ENCODE peak calls at places on chromosome 12, in five cellular contexts. Q is left lung, Z is HepG2, T is neural progenitor cell, W is astrocyte. N is an unnamed sample.
A peak's percentile ranks its signal among the peaks of the same experiment; 100 is the strongest.

GRCh38 chr12:52285172-52285745 is 6.1 kb downstream of the KRT81 start:
- DNase-seq in Q (no peak), Z (no peak), T (no peak), W (peak; percentile 49), N (no peak)

GRCh38 chr12:77294016-77294415 is 228.6 kb upstream of the E2F7 start:
- DNase-seq in Q (no peak), Z (no peak), T (no peak), W (peak; percentile 50), N (no peak)

GRCh38 chr12:109518820-109519665 is 41.6 kb downstream of the UBE3B start:
- DNase-seq in Q (no peak), Z (peak; percentile 43), T (peak; percentile 73), W (peak; percentile 85), N (peak; percentile 52)

GRCh38 chr12:114355389-114356088 is 50.4 kb downstream of the TBX5 start:
- DNase-seq in Q (peak; percentile 43), Z (peak; percentile 23), T (peak; percentile 54), W (no peak), N (no peak)

GRCh38 chr12:6772331-6772695 is at the start of gene LAG3:
- DNase-seq in Q (no peak), Z (no peak), T (no peak), W (no peak), N (no peak)

GRCh38 chr12:5480218-5480952 is 48.5 kb downstream of the NTF3 start:
- DNase-seq in Q (no peak), Z (no peak), T (peak; percentile 87), W (no peak), N (no peak)

GRCh38 chr12:104736307-104736706 is 221.8 kb downstream of the SLC41A2 start:
- DNase-seq in Q (no peak), Z (no peak), T (no peak), W (peak; percentile 56), N (no peak)

GRCh38 chr12:104653730-104654328 is 197.1 kb downstream of the CHST11 start:
- DNase-seq in Q (no peak), Z (peak; percentile 13), T (peak; percentile 45), W (no peak), N (no peak)

GRCh38 chr12:24888813-24889212 is 60.1 kb downstream of the BCAT1 start:
- DNase-seq in Q (no peak), Z (no peak), T (no peak), W (no peak), N (no peak)

GRCh38 chr12:72349491-72349890 is 77.3 kb downstream of the TRHDE start:
- DNase-seq in Q (no peak), Z (no peak), T (no peak), W (no peak), N (no peak)

GRCh38 chr12:3658327-3659163 is 94.4 kb downstream of the CRACR2A start:
- DNase-seq in Q (no peak), Z (peak; percentile 36), T (peak; percentile 76), W (no peak), N (no peak)

GRCh38 chr12:64186789-64187188 is 35.3 kb downstream of the KICS2 start:
- DNase-seq in Q (no peak), Z (no peak), T (no peak), W (no peak), N (no peak)

GRCh38 chr12:132450391-132451171 is 39.4 kb upstream of the FBRSL1 start:
- DNase-seq in Q (peak; percentile 75), Z (no peak), T (no peak), W (no peak), N (no peak)
- TF ChIP-seq CTCF in Q (no peak), Z (no peak), T (no peak), W (no peak), N (no peak)

GRCh38 chr12:65605019-65605418 is 219.3 kb upstream of the HMGA2 start:
- DNase-seq in Q (no peak), Z (no peak), T (no peak), W (peak; percentile 33), N (no peak)

GRCh38 chr12:65606008-65606766 is 218.1 kb upstream of the HMGA2 start:
- DNase-seq in Q (no peak), Z (no peak), T (no peak), W (no peak), N (no peak)

GRCh38 chr12:65602191-65602578 is 222.1 kb upstream of the HMGA2 start:
- DNase-seq in Q (no peak), Z (no peak), T (no peak), W (peak; percentile 31), N (no peak)

GRCh38 chr12:65603428-65604351 is 220.6 kb upstream of the HMGA2 start:
- DNase-seq in Q (no peak), Z (no peak), T (peak; percentile 44), W (peak; percentile 98), N (peak; percentile 44)

DNA sequence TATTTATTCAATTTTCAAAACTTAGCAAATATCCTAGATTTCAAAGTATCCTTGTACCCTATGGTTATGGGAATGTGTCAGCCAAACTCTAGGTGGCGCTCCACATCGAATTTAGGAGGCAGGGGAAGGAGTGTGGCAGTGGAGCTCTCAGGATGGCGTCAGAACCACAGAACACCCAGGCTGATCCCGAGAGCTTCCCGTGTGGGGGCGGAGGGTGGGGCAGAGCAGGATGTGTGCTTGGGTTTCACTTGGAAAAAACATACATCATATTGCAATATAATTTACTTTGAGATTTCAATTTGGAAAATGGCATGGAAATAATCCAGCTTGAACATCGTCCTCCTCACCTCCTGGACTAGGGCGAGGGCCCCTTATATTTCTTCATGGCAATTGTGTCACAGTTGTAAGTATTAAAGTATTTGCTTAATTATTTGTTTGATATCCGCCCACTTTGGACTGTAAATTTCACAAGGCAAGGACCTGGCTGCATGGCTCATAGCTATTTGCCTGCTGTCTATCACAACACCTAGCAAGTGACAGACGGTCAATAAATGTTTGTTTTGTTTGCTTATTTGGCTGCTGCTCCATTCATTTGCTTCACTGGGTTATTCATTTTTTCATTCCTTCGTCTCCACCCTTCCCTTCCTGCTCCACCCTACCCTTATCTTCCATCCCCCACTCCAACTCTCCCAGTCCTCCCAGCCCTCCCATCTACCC is 221.5 kb upstream of the HMGA2 start:
- DNase-seq in Q (peak; percentile 52), Z (peak; percentile 62), T (peak; percentile 80), W (peak; percentile 88), N (peak; percentile 73)
- H3K4me3 ChIP-seq in Q (no peak overlapping the region), Z (no peak overlapping the region), T (no peak overlapping the region), W (peak overlapping the region; percentile 75), N (peak overlapping the region; percentile 3)

DNA sequence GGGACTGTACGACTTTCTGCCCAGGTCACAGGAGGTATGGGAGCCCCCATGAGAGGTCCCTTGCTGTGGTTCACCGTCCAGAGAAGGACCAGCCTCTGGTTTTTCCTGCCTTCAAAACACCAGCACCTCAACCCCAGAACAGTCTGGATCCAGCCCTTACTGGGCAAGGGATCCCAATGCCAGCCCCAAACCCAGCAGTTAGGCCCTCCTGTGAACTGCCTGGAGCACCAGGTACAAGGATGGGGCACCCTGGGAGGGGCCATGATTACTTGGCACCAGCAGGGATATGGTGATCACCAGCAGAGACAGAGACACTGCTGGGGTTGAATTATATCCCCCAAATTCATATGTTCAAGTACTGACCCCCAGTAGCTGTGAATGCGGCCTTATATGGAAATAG is 20.0 kb downstream of the ANHX start:
- DNase-seq in Q (no peak), Z (no peak), T (no peak), W (no peak), N (no peak)
- H3K9me3 ChIP-seq in Q (peaks cover 2% of the 10 kb centered on the region), Z (peaks cover 98% of the 10 kb centered on the region), T (peaks cover 7% of the 10 kb centered on the region), W (peaks cover 30% of the 10 kb centered on the region), N (peaks cover 78% of the 10 kb centered on the region)

GRCh38 chr12:121823727-121824115 is 19.9 kb downstream of the SETD1B start:
- DNase-seq in Q (no peak), Z (no peak), T (no peak), W (no peak), N (no peak)
- TF ChIP-seq CTCF in Q (no peak), Z (no peak), T (no peak), W (no peak), N (no peak)

GRCh38 chr12:45259732-45260480 is 44.0 kb downstream of the ANO6 start:
- DNase-seq in Q (no peak), Z (peak; percentile 91), T (peak; percentile 50), W (peak; percentile 47), N (no peak)
- H3K4me3 ChIP-seq in Q (no peak overlapping the region), Z (peak overlapping the region; percentile 26), T (no peak overlapping the region), W (no peak overlapping the region), N (no peak overlapping the region)

GRCh38 chr12:96313606-96314005 is 86.6 kb downstream of the CDK17 start:
- DNase-seq in Q (no peak), Z (no peak), T (no peak), W (no peak), N (no peak)
- H3K9me3 ChIP-seq in Q (no peaks in the 10 kb centered on the region), Z (no peaks in the 10 kb centered on the region), T (no peaks in the 10 kb centered on the region), W (no peaks in the 10 kb centered on the region), N (no peaks in the 10 kb centered on the region)

DNA sequence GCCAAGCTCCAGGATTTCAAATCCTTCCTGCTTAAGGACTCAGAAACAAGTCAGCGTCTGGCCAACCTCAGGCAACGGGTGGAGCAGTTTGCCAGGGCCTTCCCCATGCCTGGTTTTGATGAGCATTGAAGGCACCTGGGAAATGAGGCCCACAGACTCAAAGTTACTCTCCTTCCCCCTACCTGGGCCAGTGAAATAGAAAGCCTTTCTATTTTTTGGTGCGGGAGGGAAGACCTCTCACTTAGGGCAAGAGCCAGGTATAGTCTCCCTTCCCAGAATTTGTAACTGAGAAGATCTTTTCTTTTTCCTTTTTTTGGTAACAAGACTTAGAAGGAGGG is 4.7 kb downstream of the SHMT2 start:
- DNase-seq in Q (peak; percentile 7), Z (no peak), T (no peak), W (no peak), N (no peak)
- TF ChIP-seq CTCF in Q (no peak), Z (no peak), T (no peak), W (no peak), N (no peak)

GRCh38 chr12:95574030-95574429 is 22.8 kb upstream of the USP44 start:
- DNase-seq in Q (no peak), Z (no peak), T (peak; percentile 51), W (no peak), N (no peak)
- H3K4me3 ChIP-seq in Q (no peak overlapping the region), Z (no peak overlapping the region), T (peak overlapping the region; percentile 31), W (peak overlapping the region; percentile 12), N (no peak overlapping the region)

GRCh38 chr12:93876360-93876759 is 199.2 kb downstream of the CRADD start:
- DNase-seq in Q (no peak), Z (no peak), T (no peak), W (no peak), N (no peak)
- H3K9me3 ChIP-seq in Q (peaks cover 4% of the 10 kb centered on the region), Z (peaks cover 14% of the 10 kb centered on the region), T (peaks cover 9% of the 10 kb centered on the region), W (no peaks in the 10 kb centered on the region), N (peaks cover 40% of the 10 kb centered on the region)

DNA sequence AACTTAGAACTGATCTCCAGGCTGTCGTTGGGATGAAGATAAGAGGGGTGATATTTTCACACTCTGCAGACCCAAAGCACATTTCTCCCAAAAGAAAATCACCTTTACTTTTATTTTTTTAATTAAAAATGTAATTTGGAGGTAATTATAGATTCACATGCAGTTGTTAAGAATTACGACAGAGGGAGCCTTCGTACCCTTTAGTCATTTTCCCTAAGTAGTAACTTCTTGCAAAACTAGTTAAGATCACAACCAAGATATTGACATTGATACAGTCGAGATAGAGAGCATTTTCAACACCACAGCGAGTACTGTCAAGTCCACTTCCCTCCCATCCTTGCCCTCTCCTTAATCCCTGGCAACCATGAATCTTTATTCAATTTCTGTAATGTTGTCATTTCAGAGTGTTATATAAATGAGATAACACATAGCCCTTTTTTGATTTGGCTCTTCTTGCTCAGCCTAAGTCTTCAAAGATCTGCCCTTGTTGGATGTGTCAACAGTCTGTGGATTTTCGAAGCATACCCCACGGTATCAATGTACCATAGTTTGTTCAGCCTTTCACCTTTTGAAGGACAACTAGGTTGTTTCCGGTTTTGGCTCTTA is 39.6 kb downstream of the DNAH10 start:
- DNase-seq in Q (no peak), Z (no peak), T (no peak), W (peak; percentile 5), N (no peak)
- TF ChIP-seq CTCF in Q (no peak), Z (peak; percentile 35), T (peak; percentile 57), W (peak; percentile 52), N (no peak)